ENCODE peak calls at places on chromosomes 7 and 10, in six cellular contexts. R is IMR-90, H is neuronal stem cell, X is H9, N is mesenchymal stem cell, S is H1. Y is an unnamed sample.

GRCh38 chr10:11381023-11381422 is 230.4 kb downstream of the USP6NL start:
- DNase-seq in R (peak), H (no peak), X (no peak), N (no peak), S (no peak), Y (no peak)

GRCh38 chr10:71893258-71893815 is 42.3 kb upstream of the PSAP start:
- DNase-seq in R (no peak), H (no peak), X (no peak), N (no peak), S (no peak), Y (no peak)

GRCh38 chr10:44310762-44311562 is 73.9 kb downstream of the CXCL12 start:
- DNase-seq in R (peak), H (peak), X (peak), N (peak), S (peak), Y (peak)

GRCh38 chr10:99266383-99266782 is 30.7 kb upstream of the HPSE2 start:
- DNase-seq in R (no peak), H (peak), X (no peak), N (no peak), S (no peak), Y (peak)

GRCh38 chr10:68348265-68348741 is 15.6 kb upstream of the PBLD start:
- DNase-seq in R (peak), H (no peak), X (peak), N (peak), S (no peak), Y (peak)

GRCh38 chr7:33262476-33262875 is 133.1 kb downstream of the BBS9 start:
- DNase-seq in R (peak), H (no peak), X (no peak), N (peak), S (no peak), Y (peak)

GRCh38 chr7:26574476-26574875 is 282.8 kb downstream of the SNX10 start:
- DNase-seq in R (no peak), H (no peak), X (no peak), N (no peak), S (no peak), Y (peak)

GRCh38 chr10:101778781-101779543 is 3.0 kb upstream of the FGF8 start:
- DNase-seq in R (no peak), H (peak), X (peak), N (peak), S (peak), Y (peak)

GRCh38 chr10:110843796-110844616 is 27.7 kb upstream of the PDCD4 start:
- DNase-seq in R (no peak), H (no peak), X (no peak), N (no peak), S (no peak), Y (no peak)

GRCh38 chr10:87523731-87524130 is 19.0 kb downstream of the MINPP1 start:
- DNase-seq in R (no peak), H (no peak), X (no peak), N (no peak), S (no peak), Y (no peak)

GRCh38 chr7:98365863-98366561 is 34.9 kb downstream of the BAIAP2L1 start:
- DNase-seq in R (no peak), H (no peak), X (no peak), N (no peak), S (no peak), Y (no peak)

GRCh38 chr10:8059191-8059936 is 4.9 kb downstream of the GATA3 start:
- DNase-seq in R (no peak), H (peak), X (peak), N (peak), S (peak), Y (no peak)

GRCh38 chr10:35979116-35979515 is 337.0 kb upstream of the FZD8 start:
- DNase-seq in R (no peak), H (no peak), X (no peak), N (no peak), S (no peak), Y (no peak)

GRCh38 chr10:79243211-79244067 is 103.8 kb upstream of the PPIF start:
- DNase-seq in R (no peak), H (peak), X (peak), N (peak), S (peak), Y (peak)

GRCh38 chr10:30559118-30559684 is 70.4 kb downstream of the LYZL2 start:
- DNase-seq in R (no peak), H (no peak), X (no peak), N (no peak), S (no peak), Y (no peak)

GRCh38 chr10:110349826-110350225 is 45.1 kb upstream of the SMNDC1 start:
- DNase-seq in R (no peak), H (no peak), X (no peak), N (no peak), S (no peak), Y (no peak)

GRCh38 chr7:32169236-32169635 is 99.0 kb upstream of the PDE1C start:
- DNase-seq in R (no peak), H (no peak), X (no peak), N (no peak), S (no peak), Y (no peak)

GRCh38 chr10:45404087-45404769 is 30.2 kb downstream of the ALOX5 start:
- DNase-seq in R (no peak), H (no peak), X (no peak), N (no peak), S (no peak), Y (peak)

GRCh38 chr10:123140164-123140982 is 4.6 kb downstream of the HMX3 start:
- DNase-seq in R (no peak), H (no peak), X (no peak), N (no peak), S (peak), Y (peak)

GRCh38 chr7:154929006-154929726 is 73.8 kb downstream of the PAXIP1 start:
- DNase-seq in R (no peak), H (no peak), X (no peak), N (no peak), S (no peak), Y (no peak)

GRCh38 chr7:1638113-1638726 is 31.9 kb upstream of the ELFN1 start:
- DNase-seq in R (no peak), H (peak), X (peak), N (no peak), S (no peak), Y (peak)

GRCh38 chr10:53108317-53108934 is 335.8 kb upstream of the MBL2 start:
- DNase-seq in R (no peak), H (no peak), X (no peak), N (no peak), S (no peak), Y (no peak)

GRCh38 chr7:95011156-95011928 is 103.9 kb downstream of the PPP1R9A start:
- DNase-seq in R (peak), H (no peak), X (no peak), N (peak), S (no peak), Y (no peak)

GRCh38 chr7:13321321-13321720 is 633.9 kb downstream of the ARL4A start:
- DNase-seq in R (no peak), H (no peak), X (no peak), N (no peak), S (no peak), Y (no peak)

GRCh38 chr10:95201736-95202135 is 7.7 kb downstream of the ACSM6 start:
- DNase-seq in R (peak), H (no peak), X (no peak), N (peak), S (no peak), Y (no peak)

GRCh38 chr7:77565917-77566316 is 28.8 kb downstream of the PTPN12 start:
- DNase-seq in R (peak), H (no peak), X (no peak), N (peak), S (no peak), Y (no peak)

GRCh38 chr10:69861251-69862240 is 59.8 kb downstream of the COL13A1 start:
- DNase-seq in R (peak), H (no peak), X (no peak), N (peak), S (no peak), Y (peak)

GRCh38 chr7:100493476-100494264 is 9.9 kb downstream of the NYAP1 start:
- DNase-seq in R (no peak), H (no peak), X (no peak), N (peak), S (peak), Y (peak)

GRCh38 chr10:42935466-42935865 is 141.4 kb upstream of the RET start:
- DNase-seq in R (no peak), H (no peak), X (no peak), N (no peak), S (no peak), Y (no peak)

GRCh38 chr7:108805808-108806397 is 236.2 kb downstream of the DNAJB9 start:
- DNase-seq in R (peak), H (no peak), X (no peak), N (peak), S (no peak), Y (peak)

GRCh38 chr7:19376591-19376990 is 231.4 kb upstream of the FERD3L start:
- DNase-seq in R (peak), H (no peak), X (no peak), N (peak), S (no peak), Y (no peak)

GRCh38 chr7:128865996-128866877 is 3.6 kb downstream of the ATP6V1F start:
- DNase-seq in R (no peak), H (no peak), X (no peak), N (no peak), S (no peak), Y (no peak)

GRCh38 chr7:128862571-128863432 is at the start of gene ATP6V1F:
- DNase-seq in R (peak), H (peak), X (peak), N (peak), S (peak), Y (peak)

GRCh38 chr7:128861957-128862570 is 592 bp upstream of the ATP6V1F start:
- DNase-seq in R (no peak), H (no peak), X (no peak), N (no peak), S (no peak), Y (no peak)

GRCh38 chr7:128865303-128865702 is 2.6 kb downstream of the ATP6V1F start:
- DNase-seq in R (no peak), H (no peak), X (no peak), N (no peak), S (no peak), Y (no peak)

GRCh38 chr7:128863433-128863989 is 855 bp downstream of the ATP6V1F start:
- DNase-seq in R (peak), H (peak), X (peak), N (peak), S (peak), Y (peak)
- H2AK5ac ChIP-seq in R (peak), H (no peak), X (no peak), N (no peak), S (no peak), Y (no peak)

GRCh38 chr7:131265227-131265626 is 62.4 kb upstream of the MKLN1 start:
- DNase-seq in R (no peak), H (no peak), X (no peak), N (no peak), S (no peak), Y (no peak)

GRCh38 chr7:131272086-131272485 is 55.6 kb upstream of the MKLN1 start:
- DNase-seq in R (no peak), H (no peak), X (no peak), N (no peak), S (no peak), Y (no peak)

GRCh38 chr7:131267631-131268030 is 60.0 kb upstream of the MKLN1 start:
- DNase-seq in R (no peak), H (no peak), X (no peak), N (no peak), S (no peak), Y (no peak)
- H2AK5ac ChIP-seq in R (no peak), H (no peak), X (no peak), N (no peak), S (no peak), Y (no peak)

GRCh38 chr7:45962861-45963260 is 41.8 kb upstream of the IGFBP3 start:
- DNase-seq in R (no peak), H (no peak), X (no peak), N (no peak), S (peak), Y (no peak)
- H2AK5ac ChIP-seq in R (no peak), H (no peak), X (no peak), N (no peak), S (no peak), Y (no peak)

GRCh38 chr10:50951451-50951850 is 66.0 kb upstream of the A1CF start:
- DNase-seq in R (no peak), H (no peak), X (no peak), N (no peak), S (no peak), Y (no peak)
- H2AK5ac ChIP-seq in R (no peak), H (no peak), X (no peak), N (no peak), S (no peak), Y (no peak)

Y was measured in mesendoderm.